ENCODE peak calls at places on chromosomes 4 and X, in four cellular contexts. L is suprapubic skin, K is Panc1, W is H1. D is an unnamed sample.

GRCh38 chr4:62159306-62159705 is 959.2 kb downstream of the ADGRL3 start:
- DNase-seq in L (no peak), K (no peak), W (no peak), D (no peak)

GRCh38 chr4:763191-763810 is 57.7 kb downstream of the PCGF3 start:
- DNase-seq in L (no peak), K (no peak), W (no peak), D (no peak)

GRCh38 chrX:15206306-15206705 is 63.6 kb downstream of the ASB9 start:
- DNase-seq in L (no peak), K (no peak), W (no peak), D (no peak)

GRCh38 chr4:8843597-8843996 is 28.0 kb downstream of the HMX1 start:
- DNase-seq in L (no peak), K (no peak), W (no peak), D (no peak)

GRCh38 chrX:72573158-72573511 is 492 bp upstream of the HDAC8 start:
- DNase-seq in L (no peak), K (no peak), W (no peak), D (no peak)

GRCh38 chrX:371907-372306 is 14.8 kb downstream of the PPP2R3B start:
- DNase-seq in L (no peak), K (no peak), W (no peak), D (peak)

GRCh38 chr4:10623241-10623640 is 61.3 kb downstream of the CLNK start:
- DNase-seq in L (no peak), K (no peak), W (no peak), D (no peak)

GRCh38 chrX:153723351-153724251 is 586 bp downstream of the BCAP31 start:
- DNase-seq in L (no peak), K (no peak), W (no peak), D (peak)

GRCh38 chrX:153381684-153382532 is 19.2 kb downstream of the PNMA6E start:
- DNase-seq in L (no peak), K (no peak), W (no peak), D (no peak)

GRCh38 chr4:153438916-153439756 is 27.0 kb upstream of the TMEM131L start:
- DNase-seq in L (no peak), K (no peak), W (no peak), D (peak)

GRCh38 chrX:34778961-34779360 is 121.9 kb upstream of the TMEM47 start:
- DNase-seq in L (no peak), K (no peak), W (no peak), D (no peak)

GRCh38 chr4:173046818-173047217 is 121.8 kb upstream of the GALNT7 start:
- DNase-seq in L (no peak), K (no peak), W (no peak), D (no peak)

GRCh38 chr4:2416564-2417195 is 1.8 kb downstream of the ZFYVE28 start:
- DNase-seq in L (no peak), K (no peak), W (no peak), D (peak)

GRCh38 chr4:102343964-102344519 is 1.2 kb downstream of the SLC39A8 start:
- DNase-seq in L (no peak), K (no peak), W (no peak), D (no peak)

GRCh38 chr4:108155373-108155772 is 13.4 kb downstream of the LEF1 start:
- DNase-seq in L (no peak), K (no peak), W (no peak), D (no peak)

GRCh38 chr4:3364634-3365314 is 72.0 kb downstream of the RGS12 start:
- DNase-seq in L (no peak), K (no peak), W (no peak), D (peak)

GRCh38 chr4:155512812-155513211 is 136.0 kb upstream of the MAP9 start:
- DNase-seq in L (no peak), K (no peak), W (no peak), D (no peak)

GRCh38 chr4:185204238-185204910 is 574 bp upstream of the CFAP97 start:
- DNase-seq in L (no peak), K (no peak), W (no peak), D (no peak)

GRCh38 chrX:101051549-101052302 is at the start of gene TRMT2B:
- DNase-seq in L (peak), K (peak), W (peak), D (peak)

GRCh38 chr4:126888968-126889367 is 743.8 kb upstream of the INTU start:
- DNase-seq in L (no peak), K (no peak), W (no peak), D (no peak)

GRCh38 chr4:174828845-174829701 is at the start of gene GLRA3:
- DNase-seq in L (no peak), K (no peak), W (peak), D (peak)

GRCh38 chr4:16066586-16067128 is 17.2 kb downstream of the PROM1 start:
- DNase-seq in L (no peak), K (no peak), W (no peak), D (no peak)

GRCh38 chr4:16072168-16072567 is 11.7 kb downstream of the PROM1 start:
- DNase-seq in L (no peak), K (no peak), W (no peak), D (no peak)

GRCh38 chr4:16067515-16067914 is 16.3 kb downstream of the PROM1 start:
- DNase-seq in L (no peak), K (no peak), W (no peak), D (no peak)

GRCh38 chr4:16075061-16075460 is 8.8 kb downstream of the PROM1 start:
- DNase-seq in L (no peak), K (no peak), W (no peak), D (no peak)

DNA sequence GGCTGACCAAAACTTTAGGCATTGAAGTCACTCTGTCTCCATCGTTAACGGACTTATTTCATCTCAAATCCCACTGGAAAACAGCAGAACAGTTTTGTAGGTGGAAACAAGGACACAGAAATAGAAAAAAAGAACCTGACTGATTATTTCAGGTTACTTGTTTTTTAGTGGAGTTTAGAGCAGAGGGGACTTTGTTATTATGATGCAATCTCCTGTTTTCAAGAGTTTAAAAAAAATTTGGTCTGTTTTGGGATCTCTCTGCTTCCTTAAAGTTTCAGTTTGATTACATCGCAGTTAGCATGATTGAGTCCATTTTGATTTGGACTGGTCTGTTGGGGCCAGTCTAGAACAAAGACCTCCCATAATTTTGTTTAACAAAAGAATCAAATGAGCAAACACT is 13.6 kb downstream of the PROM1 start:
- DNase-seq in L (no peak), K (no peak), W (no peak), D (no peak)
- TF ChIP-seq CTCF in L (no peak), K (no peak), W (no peak), D (no peak)

GRCh38 chr4:87055340-87055739 is 120.5 kb downstream of the AFF1 start:
- DNase-seq in L (no peak), K (no peak), W (no peak), D (no peak)

GRCh38 chr4:87058272-87059073 is 123.7 kb downstream of the AFF1 start:
- DNase-seq in L (no peak), K (peak), W (no peak), D (no peak)

GRCh38 chr4:87054900-87055299 is 120.1 kb downstream of the AFF1 start:
- DNase-seq in L (no peak), K (no peak), W (no peak), D (no peak)

GRCh38 chr4:87056884-87057283 is 122.1 kb downstream of the AFF1 start:
- DNase-seq in L (no peak), K (no peak), W (no peak), D (no peak)

DNA sequence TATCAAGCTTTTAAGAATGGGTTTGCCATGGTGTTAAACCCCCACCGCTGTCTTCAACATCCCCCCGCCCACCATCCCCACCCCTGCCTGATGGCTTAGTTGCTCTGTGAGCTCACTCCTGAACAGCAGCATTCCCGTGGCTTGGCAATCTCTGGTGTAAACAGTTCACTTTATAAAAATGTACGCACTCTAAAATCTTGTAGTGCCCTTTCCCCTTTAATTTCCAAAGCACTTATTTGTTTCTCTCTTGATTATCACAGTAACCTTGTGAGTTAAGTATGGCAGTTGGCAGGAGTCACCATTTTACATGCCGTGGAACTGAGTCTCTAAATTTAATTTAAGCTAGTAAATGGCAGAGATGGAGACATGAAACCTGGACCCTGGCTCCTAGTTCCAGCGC is 123.0 kb downstream of the AFF1 start:
- DNase-seq in L (no peak), K (no peak), W (no peak), D (no peak)
- H3K27ac ChIP-seq in L (peak), K (no peak), W (no peak), D (peak)

GRCh38 chr4:158812133-158812532 is 43.3 kb downstream of the FNIP2 start:
- DNase-seq in L (no peak), K (no peak), W (no peak), D (no peak)

GRCh38 chr4:158810487-158811215 is 41.8 kb downstream of the FNIP2 start:
- DNase-seq in L (no peak), K (peak), W (no peak), D (no peak)

GRCh38 chr4:158812543-158812942 is 43.7 kb downstream of the FNIP2 start:
- DNase-seq in L (no peak), K (no peak), W (no peak), D (no peak)

GRCh38 chr4:158811216-158811540 is 42.4 kb downstream of the FNIP2 start:
- DNase-seq in L (no peak), K (no peak), W (no peak), D (no peak)

GRCh38 chr4:158811704-158812103 is 42.9 kb downstream of the FNIP2 start:
- DNase-seq in L (no peak), K (no peak), W (no peak), D (no peak)
- TF ChIP-seq POLR2AphosphoS5 in L (no peak), K (no peak), W (no peak), D (peak)

GRCh38 chr4:71251266-71251665 is 87.6 kb upstream of the SLC4A4 start:
- DNase-seq in L (no peak), K (no peak), W (no peak), D (no peak)
- TF ChIP-seq CTCF in L (no peak), K (no peak), W (no peak), D (no peak)

GRCh38 chr4:80156410-80156809 is 40.9 kb upstream of the PRDM8 start:
- DNase-seq in L (no peak), K (no peak), W (no peak), D (no peak)

GRCh38 chr4:80154547-80154933 is 42.8 kb upstream of the PRDM8 start:
- DNase-seq in L (no peak), K (no peak), W (no peak), D (no peak)

GRCh38 chr4:80155286-80155982 is 41.9 kb upstream of the PRDM8 start:
- DNase-seq in L (no peak), K (no peak), W (no peak), D (no peak)

GRCh38 chr4:80151981-80152380 is 45.3 kb upstream of the PRDM8 start:
- DNase-seq in L (no peak), K (no peak), W (no peak), D (no peak)

DNA sequence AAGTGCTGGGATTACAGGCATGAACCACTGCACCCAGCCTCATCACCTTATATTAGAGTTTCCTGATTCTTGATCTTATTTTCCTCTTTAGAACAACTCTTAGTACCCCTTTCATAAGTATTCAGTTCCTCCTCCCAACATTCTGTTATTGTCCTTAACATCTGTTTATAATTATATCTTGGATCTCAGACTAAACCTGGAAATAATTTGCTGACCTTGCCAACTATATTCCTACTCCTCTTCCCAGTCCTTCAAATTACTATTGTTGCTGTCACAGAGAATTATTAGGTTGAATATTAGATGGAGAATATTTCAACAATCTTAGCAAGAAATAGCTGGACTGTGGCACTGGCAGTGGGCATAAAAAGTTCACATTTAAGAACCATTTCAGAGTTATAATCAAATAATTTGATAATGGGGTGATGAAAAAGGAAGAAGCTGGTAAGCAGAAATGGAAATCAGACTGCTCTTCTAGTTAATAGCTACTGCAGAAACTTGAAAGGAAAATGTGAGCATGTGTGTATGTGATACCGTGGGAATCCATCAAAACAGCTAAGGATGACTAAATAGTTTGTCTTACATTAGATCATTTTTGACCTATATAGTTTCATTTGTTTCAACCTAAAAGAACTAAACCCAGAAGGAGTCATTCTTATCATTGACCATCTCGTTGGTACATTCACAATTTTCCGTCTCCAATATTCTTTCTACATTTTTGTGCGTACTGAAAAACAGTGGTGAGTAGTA is 43.3 kb upstream of the PRDM8 start:
- DNase-seq in L (no peak), K (no peak), W (no peak), D (no peak)
- H3K27ac ChIP-seq in L (no peak), K (no peak), W (no peak), D (no peak)

GRCh38 chr4:88616275-88616996 is 24.2 kb downstream of the HERC3 start:
- DNase-seq in L (no peak), K (peak), W (no peak), D (no peak)
- TF ChIP-seq POLR2AphosphoS5 in L (no peak), K (no peak), W (no peak), D (no peak)